ENCODE peak calls at places on chromosomes 4 and X, in eight cellular contexts. U is A549, Y is kidney, M is pancreas, J is HL-60, X is left lung, I is cardiac muscle cell, A is brain microvascular endothelial cell. T is an unnamed sample.

GRCh38 chr4:7201351-7202305 is 9.3 kb downstream of the SORCS2 start:
- DNase-seq in I (peak), X (peak), U (no peak), A (no peak), J (no peak), Y (peak), M (peak), T (peak)

GRCh38 chrX:30570505-30570904 is 7.1 kb downstream of the TASL start:
- DNase-seq in Y (no peak), X (no peak), A (peak), U (no peak), M (no peak), J (no peak), I (peak), T (no peak)

GRCh38 chr4:6986781-6987565 is 56.2 kb upstream of the TADA2B start:
- DNase-seq in I (peak), X (peak), M (peak), J (peak), A (peak), Y (peak), U (peak), T (peak)

GRCh38 chrX:154542723-154543424 is 3.8 kb downstream of the G6PD start:
- DNase-seq in I (no peak), J (peak), A (no peak), M (no peak), Y (no peak), X (peak), U (peak), T (peak)

GRCh38 chr4:94413085-94413685 is 38.6 kb upstream of the PDLIM5 start:
- DNase-seq in I (no peak), M (no peak), Y (no peak), A (no peak), X (no peak), J (no peak), U (no peak), T (no peak)

GRCh38 chr4:125104616-125105015 is 210.1 kb upstream of the FAT4 start:
- DNase-seq in X (no peak), J (no peak), U (no peak), Y (no peak), A (no peak), I (no peak), M (no peak), T (no peak)

GRCh38 chrX:107526141-107526540 is 76.7 kb downstream of the FRMPD3 start:
- DNase-seq in X (no peak), A (no peak), U (no peak), J (no peak), I (no peak), M (no peak), Y (no peak), T (no peak)

GRCh38 chrX:49186125-49187027 is at the start of gene PRICKLE3:
- DNase-seq in Y (peak), J (peak), I (peak), X (peak), M (peak), U (peak), A (peak), T (peak)

GRCh38 chr4:145308598-145308997 is 128.2 kb upstream of the OTUD4 start:
- DNase-seq in U (no peak), A (no peak), I (no peak), X (no peak), M (no peak), J (no peak), Y (no peak), T (no peak)

GRCh38 chrX:101550362-101550761 is at the start of gene ARMCX1:
- DNase-seq in A (peak), M (peak), X (peak), I (peak), U (no peak), J (no peak), Y (peak), T (peak)

GRCh38 chrX:70087857-70088256 is 25.6 kb downstream of the OTUD6A start:
- DNase-seq in I (peak), A (peak), J (no peak), X (no peak), M (no peak), U (no peak), Y (no peak), T (no peak)

GRCh38 chrX:15718283-15718970 is 19.6 kb upstream of the CA5B start:
- DNase-seq in A (no peak), X (no peak), Y (no peak), J (no peak), I (no peak), M (no peak), U (no peak), T (no peak)

GRCh38 chr4:119290598-119290997 is 31.3 kb downstream of the FABP2 start:
- DNase-seq in U (no peak), I (no peak), M (no peak), J (no peak), A (no peak), Y (no peak), X (no peak), T (no peak)

GRCh38 chr4:107901213-107901934 is 30.0 kb upstream of the CYP2U1 start:
- DNase-seq in A (no peak), J (no peak), X (no peak), M (no peak), I (no peak), U (no peak), Y (no peak), T (no peak)
- TF ChIP-seq CTCF in A (no peak), J (no peak), X (no peak), M (no peak), I (no peak), U (no peak), Y (no peak), T (no peak)

GRCh38 chrX:85109235-85109634 is 105.6 kb downstream of the APOOL start:
- DNase-seq in A (no peak), J (peak), I (no peak), M (no peak), X (no peak), Y (no peak), U (peak), T (no peak)
- TF ChIP-seq CTCF in A (peak), J (peak), I (peak), M (peak), X (no peak), Y (no peak), U (peak), T (peak)

GRCh38 chr4:88523325-88524129 is at the start of gene PYURF:
- DNase-seq in M (peak), I (peak), J (peak), Y (peak), A (peak), X (peak), U (peak), T (peak)
- TF ChIP-seq CTCF in M (no peak), I (no peak), J (no peak), Y (no peak), A (no peak), X (no peak), U (no peak), T (no peak)

GRCh38 chr4:129672941-129673340 is 577.0 kb downstream of the C4orf33 start:
- DNase-seq in X (no peak), A (no peak), J (no peak), I (no peak), Y (no peak), M (no peak), U (no peak), T (no peak)
- TF ChIP-seq CTCF in X (no peak), A (no peak), J (no peak), I (no peak), Y (no peak), M (no peak), U (no peak), T (no peak)

DNA sequence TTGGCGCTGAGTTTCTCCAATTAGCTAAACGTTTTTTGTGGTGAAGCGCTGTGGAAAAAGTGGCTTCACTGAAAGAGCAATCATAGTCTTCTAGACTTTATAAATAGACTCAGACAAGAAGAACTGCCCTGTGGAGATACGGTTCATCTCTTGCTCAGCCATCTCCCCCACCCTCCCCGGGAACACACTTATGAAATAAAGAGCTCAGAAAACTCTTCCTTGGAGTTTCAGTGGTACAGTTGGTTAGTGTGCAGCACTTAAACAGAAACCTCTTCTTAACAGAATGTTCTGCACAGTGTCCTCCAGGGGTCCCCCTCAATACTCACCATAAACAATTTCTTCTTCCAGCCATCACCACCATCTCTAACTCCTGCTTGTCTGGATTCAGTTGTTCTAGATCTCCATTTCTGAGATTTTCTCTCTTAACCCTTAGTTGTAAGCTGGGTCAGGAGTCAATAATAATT is 313.0 kb downstream of the ARHGAP10 start:
- DNase-seq in U (no peak), M (no peak), J (no peak), A (no peak), X (no peak), Y (no peak), I (no peak), T (no peak)
- TF ChIP-seq CTCF in U (no peak), M (no peak), J (no peak), A (peak), X (no peak), Y (no peak), I (no peak), T (peak)

GRCh38 chr4:131644619-131645018 is 1504.5 kb upstream of the PCDH10 start:
- DNase-seq in J (no peak), M (no peak), I (peak), X (no peak), A (no peak), Y (no peak), U (no peak), T (no peak)
- TF ChIP-seq CTCF in J (no peak), M (no peak), I (peak), X (no peak), A (peak), Y (peak), U (no peak), T (no peak)

GRCh38 chrX:81168391-81168790 is 33.3 kb downstream of the HMGN5 start:
- DNase-seq in A (no peak), U (no peak), X (no peak), J (no peak), M (no peak), I (no peak), Y (no peak), T (no peak)

GRCh38 chrX:81174286-81174685 is 27.4 kb downstream of the HMGN5 start:
- DNase-seq in U (no peak), Y (no peak), M (no peak), A (no peak), I (peak), J (no peak), X (no peak), T (no peak)
- TF ChIP-seq CTCF in U (peak), Y (no peak), M (no peak), A (no peak), I (peak), J (no peak), X (no peak), T (peak)

GRCh38 chr4:45946699-45947098 is 177.2 kb downstream of the GABRG1 start:
- DNase-seq in J (no peak), A (no peak), Y (no peak), I (no peak), U (no peak), M (no peak), X (no peak), T (no peak)

GRCh38 chr4:45939056-45939455 is 184.8 kb downstream of the GABRG1 start:
- DNase-seq in J (no peak), U (no peak), X (no peak), Y (no peak), I (no peak), A (no peak), M (no peak), T (no peak)

DNA sequence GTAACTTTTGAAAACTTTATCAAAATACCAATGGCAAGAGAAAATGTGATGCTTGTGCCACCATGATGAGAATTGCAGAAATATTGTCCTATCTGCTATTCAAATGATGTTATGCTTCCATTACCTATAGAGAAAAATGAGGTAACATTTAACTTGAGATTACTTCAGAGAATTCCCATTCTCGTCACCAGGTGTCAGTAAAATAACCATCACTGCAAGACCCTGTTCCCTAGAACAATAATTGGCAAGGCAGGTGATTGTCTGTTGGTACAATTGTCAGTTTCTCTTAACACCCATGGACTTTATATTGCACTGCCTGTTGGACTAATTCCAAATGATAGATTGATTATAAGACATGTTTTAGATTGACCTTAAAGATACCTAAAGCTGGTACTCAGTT is 179.9 kb downstream of the GABRG1 start:
- DNase-seq in J (no peak), X (no peak), M (no peak), Y (no peak), I (peak), U (no peak), A (no peak), T (no peak)
- TF ChIP-seq CTCF in J (no peak), X (no peak), M (no peak), Y (no peak), I (no peak), U (no peak), A (no peak), T (no peak)